ENCODE peak calls at places on chromosomes 2 and 18, in six cellular contexts. K is ELF-1, A is kidney glomerular epithelial cell, G is mucosa of gallbladder, U is astrocyte of the spinal cord, O is NAMALWA. I is an unnamed sample.

GRCh38 chr18:49561127-49561376 is 805 bp upstream of the LIPG start:
- DNase-seq in G (no peak), A (no peak), K (no peak), O (no peak), U (no peak), I (no peak)

GRCh38 chr2:235444101-235444597 is 49.7 kb upstream of the AGAP1 start:
- DNase-seq in U (no peak), G (peak), O (no peak), K (peak), A (no peak), I (no peak)

GRCh38 chr2:45809205-45809604 is 157.7 kb downstream of the PRKCE start:
- DNase-seq in A (no peak), K (no peak), U (no peak), O (no peak), G (no peak), I (no peak)

GRCh38 chr2:218260742-218261423 is at the start of gene GPBAR1:
- DNase-seq in A (no peak), K (peak), G (peak), U (no peak), O (no peak), I (no peak)

GRCh38 chr2:16666453-16666801 is 793 bp upstream of the CYRIA start:
- DNase-seq in G (no peak), U (peak), O (peak), K (no peak), A (no peak), I (no peak)

GRCh38 chr2:43854671-43855070 is 15.9 kb downstream of the ABCG8 start:
- DNase-seq in K (no peak), A (no peak), G (peak), U (no peak), O (no peak), I (no peak)

GRCh38 chr2:54471221-54471711 is 15.1 kb downstream of the SPTBN1 start:
- DNase-seq in A (peak), G (no peak), U (peak), O (peak), K (no peak), I (no peak)

GRCh38 chr2:101012706-101013181 is 10.7 kb downstream of the RPL31 start:
- DNase-seq in K (peak), A (peak), G (peak), U (peak), O (peak), I (peak)

GRCh38 chr18:54983041-54983686 is 23.9 kb upstream of the CCDC68 start:
- DNase-seq in U (peak), A (peak), G (no peak), K (no peak), O (peak), I (no peak)

GRCh38 chr2:157657858-157658257 is 29.2 kb upstream of the ACVR1C start:
- DNase-seq in O (no peak), U (no peak), A (no peak), G (no peak), K (no peak), I (no peak)

GRCh38 chr2:33457588-33458247 is 18.7 kb upstream of the RASGRP3 start:
- DNase-seq in U (no peak), A (no peak), O (peak), G (no peak), K (no peak), I (no peak)

GRCh38 chr2:236663671-236664101 is 94.1 kb downstream of the ACKR3 start:
- DNase-seq in A (no peak), O (no peak), K (no peak), U (peak), G (peak), I (no peak)

GRCh38 chr2:20205069-20205468 is 19.9 kb downstream of the SDC1 start:
- DNase-seq in U (no peak), A (no peak), G (no peak), K (no peak), O (no peak), I (no peak)

GRCh38 chr2:10237392-10238321 is 65.0 kb upstream of the HPCAL1 start:
- DNase-seq in A (no peak), G (no peak), K (no peak), U (no peak), O (no peak), I (no peak)

I was measured in neural crest cell.